ENCODE peak calls at places on chromosomes 2 and 18, in nine cellular contexts. J is activated CD8-positive, alpha-beta T cell treated with anti-CD3 and anti-CD28 coated beads for 36 hours; A is colonic mucosa; D is IMR-90; G is fibroblast of villous mesenchyme; N is esophagus squamous epithelium; Z is AG09309; F is HCT116; S is bronchial epithelial cell. B is an unnamed sample.

GRCh38 chr18:23204589-23205235 is 69.4 kb downstream of the CABLES1 start:
- DNase-seq in D (no peak), Z (no peak), S (no peak), N (no peak), J (no peak), A (no peak), F (no peak), G (no peak), B (no peak)

GRCh38 chr2:10163498-10164486 is 41.3 kb downstream of the RRM2 start:
- DNase-seq in F (no peak), A (no peak), G (no peak), N (no peak), J (no peak), D (peak; percentile 24), Z (no peak), S (peak; percentile 22), B (no peak)

GRCh38 chr2:88880441-88880953 is 189.0 kb downstream of the RPIA start:
- DNase-seq in N (no peak), Z (peak; percentile 14), A (peak; percentile 53), S (peak; percentile 49), J (peak; percentile 39), D (peak; percentile 39), F (peak; percentile 43), G (peak; percentile 50), B (peak; percentile 11)

GRCh38 chr18:69265661-69266060 is 135.0 kb upstream of the DOK6 start:
- DNase-seq in N (no peak), F (no peak), D (peak; percentile 0), A (no peak), J (no peak), S (no peak), G (no peak), Z (no peak), B (no peak)

GRCh38 chr2:36376319-36376765 is 20.8 kb downstream of the CRIM1 start:
- DNase-seq in A (peak; percentile 90), G (peak; percentile 72), S (no peak), N (no peak), D (peak; percentile 60), F (no peak), J (no peak), Z (no peak), B (no peak)

GRCh38 chr2:27379840-27380625 is 501 bp downstream of the ZNF513 start:
- DNase-seq in G (peak; percentile 68), S (peak; percentile 57), D (peak; percentile 76), F (no peak), N (peak; percentile 41), A (peak; percentile 77), J (peak; percentile 66), Z (no peak), B (no peak)

GRCh38 chr2:120441744-120442471 is 96.0 kb downstream of the INHBB start:
- DNase-seq in S (peak; percentile 36), N (no peak), J (peak; percentile 8), G (no peak), Z (no peak), A (peak; percentile 49), F (no peak), D (peak; percentile 13), B (no peak)

GRCh38 chr2:38754049-38754448 is 2.9 kb upstream of the SRSF7 start:
- DNase-seq in S (no peak), G (no peak), N (no peak), F (no peak), A (no peak), J (no peak), Z (no peak), D (no peak), B (no peak)

GRCh38 chr2:121992700-121993099 is 237.2 kb downstream of the TSN start:
- DNase-seq in S (no peak), N (no peak), J (no peak), D (no peak), G (no peak), A (no peak), F (no peak), Z (no peak), B (no peak)

GRCh38 chr2:9720352-9721093 is 89.7 kb upstream of the YWHAQ start:
- DNase-seq in Z (no peak), S (no peak), G (no peak), A (no peak), J (no peak), F (no peak), D (no peak), N (no peak), B (no peak)

GRCh38 chr2:170817247-170817998 is 736 bp downstream of the GAD1 start:
- DNase-seq in N (no peak), G (peak; percentile 18), S (no peak), F (no peak), J (peak; percentile 43), A (no peak), D (peak; percentile 5), Z (no peak), B (no peak)

GRCh38 chr2:199777315-199777714 is 73.7 kb downstream of the FTCDNL1 start:
- DNase-seq in S (no peak), N (no peak), A (no peak), Z (no peak), D (no peak), J (no peak), G (no peak), F (no peak), B (no peak)

GRCh38 chr2:128425731-128426620 is 107.3 kb upstream of the HS6ST1 start:
- DNase-seq in G (no peak), D (peak; percentile 21), N (no peak), J (no peak), Z (no peak), F (no peak), S (peak; percentile 18), A (no peak), B (no peak)

GRCh38 chr18:79315589-79315988 is 80.1 kb upstream of the NFATC1 start:
- DNase-seq in J (no peak), D (no peak), F (no peak), S (no peak), G (no peak), A (no peak), N (no peak), Z (no peak), B (no peak)

GRCh38 chr2:3953117-3953516 is 249.7 kb downstream of the DCDC2C start:
- DNase-seq in D (no peak), S (no peak), F (no peak), N (no peak), Z (no peak), J (no peak), A (no peak), G (no peak), B (no peak)

GRCh38 chr18:22223961-22224322 is 54.6 kb downstream of the GATA6 start:
- DNase-seq in A (peak; percentile 46), Z (no peak), F (no peak), J (no peak), G (no peak), S (no peak), D (no peak), N (no peak), B (no peak)

GRCh38 chr2:28101123-28101522 is 210.6 kb downstream of the BABAM2 start:
- DNase-seq in G (no peak), F (no peak), D (peak; percentile 35), S (peak; percentile 93), N (no peak), A (no peak), J (no peak), Z (no peak), B (no peak)

GRCh38 chr18:33594799-33595198 is 16.8 kb downstream of the ASXL3 start:
- DNase-seq in G (peak; percentile 6), S (peak; percentile 40), J (no peak), Z (no peak), F (no peak), D (peak; percentile 35), N (no peak), A (no peak), B (no peak)

GRCh38 chr2:84493494-84493893 is 22.8 kb upstream of the DNAH6 start:
- DNase-seq in D (peak; percentile 95), A (no peak), S (peak; percentile 33), Z (peak; percentile 69), J (no peak), G (peak; percentile 75), N (no peak), F (no peak), B (peak; percentile 44)

GRCh38 chr2:12433641-12433990 is 283.1 kb upstream of the TRIB2 start:
- DNase-seq in G (no peak), J (no peak), D (no peak), N (no peak), Z (no peak), S (peak; percentile 5), A (no peak), F (no peak), B (no peak)
- TF ChIP-seq CTCF in G (no peak), J (no peak), D (no peak), N (no peak), Z (no peak), S (peak; percentile 8), A (no peak), F (peak; percentile 31), B (no peak)

GRCh38 chr18:9661564-9661963 is 46.5 kb upstream of the RAB31 start:
- DNase-seq in Z (no peak), G (peak; percentile 33), F (no peak), N (no peak), A (no peak), J (no peak), S (peak; percentile 41), D (peak; percentile 40), B (no peak)
- TF ChIP-seq CTCF in Z (peak; percentile 49), G (peak; percentile 51), F (peak; percentile 14), N (no peak), A (no peak), J (no peak), S (peak; percentile 42), D (peak; percentile 52), B (peak; percentile 34)

GRCh38 chr2:32135409-32135808 is 30.3 kb upstream of the SLC30A6 start:
- DNase-seq in N (no peak), D (peak; percentile 80), J (no peak), G (peak; percentile 69), S (peak; percentile 76), F (peak; percentile 79), A (peak; percentile 21), Z (peak; percentile 42), B (no peak)
- TF ChIP-seq CTCF in N (peak; percentile 34), D (peak; percentile 47), J (peak; percentile 15), G (peak; percentile 29), S (peak; percentile 16), F (peak; percentile 20), A (no peak), Z (peak; percentile 9), B (peak; percentile 11)

GRCh38 chr2:237214281-237214680 is 128.6 kb downstream of the COPS8 start:
- DNase-seq in D (peak; percentile 44), A (no peak), Z (no peak), J (no peak), G (peak; percentile 72), S (no peak), N (no peak), F (no peak), B (no peak)

GRCh38 chr2:237214963-237215362 is 129.3 kb downstream of the COPS8 start:
- DNase-seq in Z (no peak), N (no peak), A (no peak), J (no peak), F (no peak), D (no peak), G (no peak), S (no peak), B (no peak)

GRCh38 chr2:237210297-237210696 is 124.6 kb downstream of the COPS8 start:
- DNase-seq in N (no peak), S (no peak), A (no peak), Z (no peak), F (no peak), G (no peak), J (no peak), D (no peak), B (no peak)

GRCh38 chr2:237210763-237211162 is 125.1 kb downstream of the COPS8 start:
- DNase-seq in F (no peak), Z (no peak), J (no peak), S (no peak), D (no peak), N (no peak), G (no peak), A (no peak), B (no peak)

GRCh38 chr2:237213325-237214040 is 127.8 kb downstream of the COPS8 start:
- DNase-seq in D (peak; percentile 96), Z (no peak), S (peak; percentile 32), J (no peak), N (no peak), A (no peak), G (peak; percentile 93), F (no peak), B (no peak)
- TF ChIP-seq CTCF in D (no peak), Z (no peak), S (no peak), J (no peak), N (no peak), A (no peak), G (no peak), F (no peak), B (no peak)

B was measured in AG09319.